ENCODE peak calls at places on chromosome 12, in seven cellular contexts. Q is heart right ventricle; N is RWPE2; A is CD8-positive, alpha-beta T cell; T is K562; Z is body of pancreas; Y is A549. C is an unnamed sample.
A peak's percentile ranks its signal among the peaks of the same experiment; 100 is the strongest.

GRCh38 chr12:1740161-1740948 is 49.5 kb downstream of the ADIPOR2 start:
- ATAC-seq in Y (peak; percentile 25), Z (no peak), T (peak; percentile 43), A (peak; percentile 61), N (no peak), Q (no peak), C (no peak)

GRCh38 chr12:49346659-49347306 is at the start of gene DNAJC22:
- ATAC-seq in Q (peak; percentile 10), Y (peak; percentile 1), A (peak; percentile 19), T (peak; percentile 15), N (peak; percentile 7), Z (no peak), C (no peak)

GRCh38 chr12:28346567-28346966 is 156.3 kb downstream of the CCDC91 start:
- ATAC-seq in T (no peak), N (no peak), Q (no peak), Z (no peak), Y (no peak), A (no peak), C (no peak)

GRCh38 chr12:67173258-67173657 is 95.9 kb upstream of the CAND1 start:
- ATAC-seq in T (no peak), Q (no peak), N (no peak), Z (no peak), Y (no peak), A (no peak), C (no peak)

GRCh38 chr12:32437095-32437515 is 37.7 kb downstream of the FGD4 start:
- ATAC-seq in Q (no peak), A (no peak), N (peak; percentile 81), Z (no peak), Y (peak; percentile 90), T (peak; percentile 42), C (peak; percentile 35)

GRCh38 chr12:19018302-19018980 is 111.1 kb upstream of the PLEKHA5 start:
- ATAC-seq in T (no peak), A (no peak), Y (peak; percentile 66), N (peak; percentile 70), Z (peak; percentile 27), Q (peak; percentile 55), C (peak; percentile 39)

GRCh38 chr12:110001596-110001995 is 2.4 kb downstream of the ANKRD13A start:
- ATAC-seq in T (no peak), Q (no peak), Z (no peak), N (peak; percentile 69), Y (no peak), A (no peak), C (no peak)

GRCh38 chr12:116069943-116070342 is 207.6 kb downstream of the MED13L start:
- ATAC-seq in N (no peak), Y (no peak), A (no peak), T (no peak), Z (no peak), Q (peak; percentile 35), C (no peak)

GRCh38 chr12:28127455-28127854 is 62.8 kb upstream of the CCDC91 start:
- ATAC-seq in T (no peak), A (no peak), Q (no peak), N (peak; percentile 55), Z (no peak), Y (no peak), C (no peak)

GRCh38 chr12:6230321-6231110 is 30.3 kb downstream of the CD9 start:
- ATAC-seq in Y (no peak), Z (peak; percentile 59), T (no peak), A (peak; percentile 96), Q (no peak), N (no peak), C (peak; percentile 16)

GRCh38 chr12:84974177-84974815 is 61.7 kb upstream of the SLC6A15 start:
- ATAC-seq in A (no peak), Y (no peak), Z (no peak), Q (no peak), N (no peak), T (no peak), C (no peak)

GRCh38 chr12:123441523-123442164 is 5.2 kb upstream of the RILPL2 start:
- ATAC-seq in Y (no peak), A (no peak), Z (no peak), Q (no peak), T (no peak), N (no peak), C (no peak)

GRCh38 chr12:131895640-131896079 is 1.2 kb downstream of the ULK1 start:
- ATAC-seq in Q (no peak), A (peak; percentile 1), T (no peak), N (peak; percentile 9), Z (no peak), Y (no peak), C (no peak)

GRCh38 chr12:14920475-14921126 is 17.7 kb downstream of the ERP27 start:
- ATAC-seq in Z (no peak), Y (no peak), A (peak; percentile 65), Q (no peak), T (no peak), N (no peak), C (no peak)

GRCh38 chr12:45407188-45407850 is 191.4 kb downstream of the ANO6 start:
- ATAC-seq in N (no peak), A (no peak), T (no peak), Z (peak; percentile 93), Y (no peak), Q (peak; percentile 80), C (peak; percentile 82)

GRCh38 chr12:65339161-65339560 is 60.7 kb downstream of the MSRB3 start:
- ATAC-seq in N (no peak), Q (no peak), Y (no peak), A (no peak), Z (no peak), T (no peak), C (no peak)

GRCh38 chr12:65690477-65690876 is 133.8 kb upstream of the HMGA2 start:
- ATAC-seq in A (no peak), Y (no peak), N (no peak), Q (no peak), Z (no peak), T (no peak), C (no peak)

GRCh38 chr12:13864081-13864673 is 117.2 kb downstream of the GRIN2B start:
- ATAC-seq in Z (peak; percentile 87), N (peak; percentile 62), Y (peak; percentile 97), A (no peak), Q (peak; percentile 55), T (peak; percentile 90), C (no peak)

GRCh38 chr12:109134186-109134917 is 18.0 kb downstream of the ACACB start:
- ATAC-seq in Q (peak; percentile 3), N (peak; percentile 48), T (peak; percentile 87), Y (peak; percentile 85), A (no peak), Z (peak; percentile 43), C (peak; percentile 68)

GRCh38 chr12:61566183-61566582 is 694.0 kb upstream of the USP15 start:
- ATAC-seq in Z (no peak), N (no peak), T (no peak), Y (no peak), A (no peak), Q (no peak), C (no peak)

GRCh38 chr12:61521258-61521657 is 738.9 kb upstream of the USP15 start:
- ATAC-seq in A (no peak), N (no peak), Z (no peak), T (no peak), Q (no peak), Y (no peak), C (no peak)

GRCh38 chr12:75585309-75585708 is 73.9 kb upstream of the KRR1 start:
- ATAC-seq in Z (no peak), N (peak; percentile 100), Y (peak; percentile 95), A (no peak), Q (no peak), T (no peak), C (no peak)

GRCh38 chr12:114733919-114734318 is 49.9 kb upstream of the TBX3 start:
- ATAC-seq in Q (no peak), Z (no peak), Y (no peak), T (no peak), A (no peak), N (no peak), C (no peak)

GRCh38 chr12:57576613-57577160 is 14.3 kb upstream of the PIP4K2C start:
- ATAC-seq in Y (no peak), A (no peak), Q (no peak), T (no peak), Z (no peak), N (no peak), C (no peak)

DNA sequence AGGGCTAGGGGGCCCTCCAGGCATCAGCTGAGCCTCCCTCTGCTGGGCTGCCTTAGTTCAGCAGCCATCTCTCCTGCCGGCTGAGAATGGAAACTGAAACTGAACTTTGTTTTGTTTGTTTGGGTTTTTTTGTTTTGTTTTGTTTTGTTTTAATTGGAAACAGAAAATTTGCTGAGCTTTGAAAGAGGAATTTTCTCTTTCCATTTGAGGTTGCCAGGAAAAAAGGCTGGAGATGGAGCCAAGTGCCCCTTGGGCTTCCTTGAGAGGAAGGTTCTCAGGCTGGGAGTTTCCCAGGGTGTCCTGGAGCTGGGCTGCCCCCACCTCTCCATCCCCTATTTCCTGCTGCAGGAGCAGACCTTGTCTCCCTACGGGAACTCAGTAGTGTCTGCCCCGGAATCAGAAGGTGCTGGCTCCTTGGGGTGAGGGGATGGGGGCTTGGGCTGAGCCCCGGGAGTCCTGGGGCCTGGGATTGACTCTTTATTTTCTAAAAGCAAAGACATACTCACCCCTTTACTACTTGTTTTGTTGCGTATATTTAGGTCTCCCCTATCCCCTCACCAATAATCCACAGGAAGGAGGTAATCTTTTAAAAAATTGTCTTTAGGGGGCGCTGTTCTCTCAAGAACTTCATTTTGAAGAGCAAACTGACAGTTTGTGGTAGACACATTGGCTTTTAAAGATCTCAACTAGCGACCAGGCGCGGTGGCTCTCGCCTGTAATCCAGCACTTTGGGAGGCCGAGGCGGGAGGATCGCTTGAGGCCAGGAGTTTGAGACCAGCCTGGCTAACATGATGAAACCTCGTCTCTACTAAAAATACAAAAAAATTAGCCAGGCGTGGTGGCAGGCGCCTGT is 21.3 kb upstream of the OASL start:
- ATAC-seq in Z (peak; percentile 68), Y (peak; percentile 88), N (peak; percentile 61), A (peak; percentile 97), T (peak; percentile 87), Q (peak; percentile 91), C (no peak)
- H3K4me3 ChIP-seq in Z (no peak overlapping the region), Y (peak overlapping the region; percentile 11), N (no peak overlapping the region), A (peak overlapping the region; percentile 68), T (peak overlapping the region; percentile 14), Q (peak overlapping the region; percentile 11), C (peak overlapping the region; percentile 38)

GRCh38 chr12:54587315-54587821 is 1.1 kb downstream of the PPP1R1A start:
- ATAC-seq in Z (no peak), Y (peak; percentile 65), N (no peak), Q (peak; percentile 90), T (no peak), A (no peak), C (peak; percentile 68)
- H3K4me3 ChIP-seq in Z (no peak overlapping the region), Y (no peak overlapping the region), N (no peak overlapping the region), Q (peak overlapping the region; percentile 64), T (no peak overlapping the region), A (no peak overlapping the region), C (peak overlapping the region; percentile 74)

GRCh38 chr12:70609203-70609602 is 28.0 kb downstream of the PTPRB start:
- ATAC-seq in A (no peak), N (no peak), Z (no peak), T (peak; percentile 50), Y (peak; percentile 56), Q (peak; percentile 15), C (peak; percentile 17)
- H3K4me3 ChIP-seq in A (no peak overlapping the region), N (peak overlapping the region; percentile 35), Z (no peak overlapping the region), T (peak overlapping the region; percentile 45), Y (peak overlapping the region; percentile 58), Q (peak overlapping the region; percentile 42), C (peak overlapping the region; percentile 54)

DNA sequence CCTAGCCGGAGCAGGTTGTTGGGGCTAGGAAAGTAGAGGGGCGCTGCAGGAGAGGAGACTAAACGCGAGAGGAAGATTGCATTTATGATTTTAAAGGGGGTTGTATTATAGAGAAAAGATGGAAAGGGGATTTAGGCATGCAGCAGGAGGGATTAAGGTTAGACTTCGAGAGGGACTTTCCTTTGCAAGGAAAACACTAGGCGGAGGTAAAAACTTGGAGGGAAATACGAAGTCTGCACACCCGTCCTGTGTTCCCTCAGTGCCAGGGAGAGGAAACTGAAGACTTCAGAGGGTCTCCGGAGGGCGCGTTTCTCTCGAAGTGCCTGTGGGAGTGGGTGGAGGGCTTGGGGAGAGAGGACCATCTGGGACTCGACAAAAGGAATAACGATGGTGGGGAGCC is 433 bp upstream of the PPP1R1A start:
- ATAC-seq in A (no peak), Z (no peak), N (no peak), Y (no peak), T (no peak), Q (no peak), C (no peak)
- H3K4me3 ChIP-seq in A (no peak overlapping the region), Z (no peak overlapping the region), N (no peak overlapping the region), Y (peak overlapping the region; percentile 57), T (no peak overlapping the region), Q (peak overlapping the region; percentile 64), C (peak overlapping the region; percentile 74)

C was measured in gastroesophageal sphincter.